ENCODE peak calls at places on chromosomes 1 and 21, in four cellular contexts. Y, S, R and U are unnamed samples.

GRCh38 chr1:15181564-15181963 is 28.0 kb downstream of the TMEM51 start:
- DNase-seq in Y (no peak), S (no peak), R (no peak), U (no peak)

GRCh38 chr1:62448221-62448933 is 11.5 kb downstream of the USP1 start:
- DNase-seq in Y (no peak), S (no peak), R (no peak), U (no peak)

GRCh38 chr1:39676951-39677350 is 5.0 kb upstream of the NT5C1A start:
- DNase-seq in Y (no peak), S (no peak), R (no peak), U (no peak)

GRCh38 chr1:55288245-55288644 is 73.1 kb upstream of the USP24 start:
- DNase-seq in Y (no peak), S (no peak), R (no peak), U (no peak)

GRCh38 chr1:2534775-2535387 is 4.8 kb upstream of the HES5 start:
- DNase-seq in Y (no peak), S (no peak), R (no peak), U (no peak)

GRCh38 chr1:6118415-6118814 is 61.7 kb downstream of the CHD5 start:
- DNase-seq in Y (no peak), S (no peak), R (no peak), U (no peak)

GRCh38 chr1:54572236-54572850 is 24.3 kb downstream of the ACOT11 start:
- DNase-seq in Y (no peak), S (peak), R (no peak), U (no peak)

GRCh38 chr1:223010552-223011229 is 132.4 kb downstream of the TLR5 start:
- DNase-seq in Y (no peak), S (peak), R (no peak), U (no peak)

GRCh38 chr21:17370263-17370662 is 142.6 kb upstream of the CXADR start:
- DNase-seq in Y (no peak), S (no peak), R (no peak), U (no peak)

GRCh38 chr1:41767534-41767933 is 151.2 kb downstream of the HIVEP3 start:
- DNase-seq in Y (no peak), S (no peak), R (no peak), U (no peak)

GRCh38 chr1:230594374-230594773 is 47.9 kb upstream of the COG2 start:
- DNase-seq in Y (no peak), S (no peak), R (no peak), U (no peak)

GRCh38 chr21:26471116-26471505 is 102.0 kb downstream of the CYYR1 start:
- DNase-seq in Y (no peak), S (no peak), R (no peak), U (no peak)

GRCh38 chr1:148161252-148161901 is 9.3 kb upstream of the NBPF11 start:
- DNase-seq in Y (no peak), S (no peak), R (no peak), U (no peak)

GRCh38 chr1:221494670-221495069 is 247.2 kb downstream of the DUSP10 start:
- DNase-seq in Y (no peak), S (no peak), R (no peak), U (no peak)

GRCh38 chr1:11777653-11778322 is 15.8 kb downstream of the C1orf167 start:
- DNase-seq in Y (no peak), S (no peak), R (no peak), U (no peak)

GRCh38 chr21:44018127-44018526 is 6.0 kb downstream of the TRAPPC10 start:
- DNase-seq in Y (no peak), S (no peak), R (no peak), U (no peak)

GRCh38 chr1:7856345-7856744 is 3.5 kb upstream of the UTS2 start:
- DNase-seq in Y (no peak), S (peak), R (no peak), U (no peak)

GRCh38 chr1:173509797-173510196 is 32.7 kb downstream of the PRDX6 start:
- DNase-seq in Y (no peak), S (no peak), R (no peak), U (no peak)

GRCh38 chr1:234398849-234399381 is 25.7 kb downstream of the COA6 start:
- DNase-seq in Y (no peak), S (no peak), R (no peak), U (no peak)

GRCh38 chr1:68826861-68827260 is 330.0 kb upstream of the DEPDC1 start:
- DNase-seq in Y (no peak), S (no peak), R (no peak), U (no peak)

GRCh38 chr1:197799271-197799670 is 24.0 kb upstream of the DENND1B start:
- DNase-seq in Y (no peak), S (no peak), R (no peak), U (no peak)

GRCh38 chr21:34072145-34073031 is 990 bp upstream of the MRPS6 start:
- DNase-seq in Y (no peak), S (no peak), R (no peak), U (no peak)

GRCh38 chr1:242184955-242185354 is 186.1 kb upstream of the MAP1LC3C start:
- DNase-seq in Y (no peak), S (no peak), R (no peak), U (no peak)

GRCh38 chr1:41514381-41514780 is 29.9 kb upstream of the EDN2 start:
- DNase-seq in Y (no peak), S (no peak), R (no peak), U (no peak)

GRCh38 chr1:46798820-46799219 is at the start of gene CYP4B1:
- DNase-seq in Y (no peak), S (no peak), R (no peak), U (no peak)

GRCh38 chr1:63916485-63917360 is 142.9 kb downstream of the ROR1 start:
- DNase-seq in Y (no peak), S (no peak), R (no peak), U (no peak)

GRCh38 chr1:97903626-97904025 is 17.2 kb downstream of the DPYD start:
- DNase-seq in Y (no peak), S (no peak), R (no peak), U (no peak)

GRCh38 chr1:29875557-29876028 is 639.3 kb downstream of the PTPRU start:
- DNase-seq in Y (no peak), S (no peak), R (no peak), U (no peak)

GRCh38 chr1:199463521-199464127 is 563.9 kb upstream of the NR5A2 start:
- DNase-seq in Y (no peak), S (peak), R (no peak), U (no peak)

GRCh38 chr1:82932727-82933126 is 1066.2 kb downstream of the TTLL7 start:
- DNase-seq in Y (no peak), S (no peak), R (no peak), U (no peak)

GRCh38 chr1:221344693-221345092 is 397.2 kb downstream of the DUSP10 start:
- DNase-seq in Y (no peak), S (no peak), R (no peak), U (no peak)

GRCh38 chr1:159752135-159752580 is 28.6 kb upstream of the DUSP23 start:
- DNase-seq in Y (no peak), S (no peak), R (no peak), U (peak)

GRCh38 chr1:220786337-220787068 is at the start of gene MTARC1:
- DNase-seq in Y (no peak), S (peak), R (peak), U (no peak)

GRCh38 chr1:1435094-1435903 is at the start of gene VWA1:
- DNase-seq in Y (peak), S (peak), R (no peak), U (peak)

GRCh38 chr1:215081566-215082531 is 688 bp upstream of the KCNK2 start:
- DNase-seq in Y (no peak), S (peak), R (no peak), U (no peak)

GRCh38 chr1:47569681-47570470 is 132.0 kb downstream of the FOXD2 start:
- DNase-seq in Y (no peak), S (peak), R (no peak), U (no peak)

DNA sequence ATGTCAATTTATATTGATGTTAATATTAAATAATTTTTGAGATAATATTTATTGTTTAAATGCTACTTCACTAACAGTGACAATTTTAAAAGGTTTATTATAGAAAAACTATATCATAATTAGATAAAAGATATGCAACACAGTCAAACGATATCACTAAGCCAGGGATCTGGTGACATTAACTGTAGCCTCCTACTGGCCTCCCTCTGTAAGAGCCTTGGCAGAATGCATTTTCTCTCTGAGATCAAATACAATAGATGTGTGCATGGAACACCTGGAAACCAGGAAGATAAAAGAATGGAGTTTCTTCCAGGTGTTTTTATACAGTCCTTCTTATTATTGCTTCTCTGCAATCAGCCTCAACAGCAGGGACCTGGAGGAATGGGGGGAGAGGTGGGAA is 1762.1 kb downstream of the BRINP3 start:
- DNase-seq in Y (no peak), S (peak), R (no peak), U (no peak)
- TF ChIP-seq CTCF in Y (no peak), S (peak), R (peak), U (no peak)

GRCh38 chr21:46459356-46460112 is 843 bp downstream of the DIP2A start:
- DNase-seq in Y (no peak), S (peak), R (peak), U (no peak)

GRCh38 chr21:46458315-46459023 is at the start of gene DIP2A:
- DNase-seq in Y (peak), S (peak), R (peak), U (peak)

GRCh38 chr21:46457801-46458314 is 833 bp upstream of the DIP2A start:
- DNase-seq in Y (peak), S (no peak), R (peak), U (no peak)

GRCh38 chr21:46456750-46457149 is 1.9 kb upstream of the DIP2A start:
- DNase-seq in Y (no peak), S (no peak), R (no peak), U (no peak)

GRCh38 chr21:46459024-46459355 is 299 bp downstream of the DIP2A start:
- DNase-seq in Y (no peak), S (no peak), R (no peak), U (no peak)
- TF ChIP-seq CTCF in Y (no peak), S (no peak), R (no peak), U (no peak)

GRCh38 chr1:163820748-163821147 is 499.0 kb downstream of the NUF2 start:
- DNase-seq in Y (no peak), S (no peak), R (no peak), U (no peak)
- TF ChIP-seq CTCF in Y (no peak), S (peak), R (no peak), U (no peak)

DNA sequence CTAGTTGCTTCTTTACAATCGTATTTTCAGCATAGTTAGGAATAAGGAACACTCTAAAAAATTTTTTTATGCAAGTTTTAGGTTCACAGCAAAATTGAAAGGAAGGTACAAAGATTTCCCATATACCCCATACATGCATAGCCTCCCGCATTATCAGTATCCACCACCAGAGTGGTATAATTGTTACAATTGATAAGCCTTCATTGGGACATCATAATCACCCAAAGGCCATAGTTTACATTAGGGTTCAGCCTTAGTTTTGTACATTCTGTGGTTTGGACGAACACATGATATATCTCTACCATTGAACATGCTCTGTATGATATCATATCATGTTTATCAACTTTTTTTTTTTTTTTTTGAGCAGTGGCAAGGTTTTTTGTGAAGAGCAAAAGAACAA is 180.0 kb downstream of the SDCCAG8 start:
- DNase-seq in Y (no peak), S (no peak), R (no peak), U (no peak)
- TF ChIP-seq CTCF in Y (no peak), S (no peak), R (no peak), U (no peak)

DNA sequence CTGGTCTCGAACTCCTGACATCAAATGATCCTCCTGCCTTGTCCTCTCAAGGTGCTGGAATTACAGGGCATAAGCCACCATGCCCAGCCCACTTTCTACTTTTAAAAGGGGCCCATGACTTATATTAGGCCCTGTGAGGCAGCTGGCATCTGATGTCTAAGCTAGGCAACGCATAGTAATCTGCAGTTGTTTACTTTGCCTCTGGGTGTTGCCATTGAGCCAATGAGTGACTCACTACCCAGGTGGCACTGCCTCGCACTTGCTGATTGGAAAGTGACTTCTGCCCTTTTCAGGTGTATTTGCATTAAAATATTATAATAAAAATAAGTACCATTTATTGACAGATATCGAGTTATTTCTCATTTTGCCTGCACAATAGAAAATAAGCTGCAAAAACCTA is 84.9 kb downstream of the KIF14 start:
- DNase-seq in Y (peak), S (peak), R (no peak), U (no peak)
- TF ChIP-seq CTCF in Y (peak), S (peak), R (no peak), U (no peak)

DNA sequence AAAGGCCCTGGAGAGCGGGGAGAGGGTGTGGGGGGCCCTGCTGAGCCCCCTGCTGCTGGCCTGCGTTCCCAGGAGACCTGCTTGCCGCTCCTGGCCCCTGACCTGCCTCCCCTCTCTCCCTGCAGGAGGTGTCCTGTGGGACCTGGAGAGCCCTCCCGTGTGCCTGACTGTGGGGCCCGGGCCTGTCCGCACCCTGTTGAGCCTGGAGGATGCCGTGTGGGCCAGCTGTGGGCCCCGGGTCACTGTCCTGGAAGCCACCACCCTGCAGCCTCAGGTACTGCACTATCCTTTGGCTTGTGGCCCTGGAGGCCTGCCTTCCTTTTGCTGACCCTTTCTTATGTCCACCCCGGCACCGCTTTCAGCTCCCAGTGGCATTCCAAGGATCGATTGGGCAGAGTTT is 90.8 kb upstream of the ACTL8 start:
- DNase-seq in Y (no peak), S (no peak), R (no peak), U (no peak)
- TF ChIP-seq CTCF in Y (no peak), S (no peak), R (peak), U (no peak)

GRCh38 chr1:65955071-65955470 is 162.4 kb downstream of the PDE4B start:
- DNase-seq in Y (no peak), S (peak), R (no peak), U (no peak)

GRCh38 chr1:65963161-65963888 is 170.6 kb downstream of the PDE4B start:
- DNase-seq in Y (no peak), S (no peak), R (no peak), U (no peak)

GRCh38 chr1:65955503-65955902 is 162.8 kb downstream of the PDE4B start:
- DNase-seq in Y (no peak), S (no peak), R (no peak), U (no peak)

GRCh38 chr1:65959896-65960295 is 167.2 kb downstream of the PDE4B start:
- DNase-seq in Y (no peak), S (no peak), R (no peak), U (no peak)

DNA sequence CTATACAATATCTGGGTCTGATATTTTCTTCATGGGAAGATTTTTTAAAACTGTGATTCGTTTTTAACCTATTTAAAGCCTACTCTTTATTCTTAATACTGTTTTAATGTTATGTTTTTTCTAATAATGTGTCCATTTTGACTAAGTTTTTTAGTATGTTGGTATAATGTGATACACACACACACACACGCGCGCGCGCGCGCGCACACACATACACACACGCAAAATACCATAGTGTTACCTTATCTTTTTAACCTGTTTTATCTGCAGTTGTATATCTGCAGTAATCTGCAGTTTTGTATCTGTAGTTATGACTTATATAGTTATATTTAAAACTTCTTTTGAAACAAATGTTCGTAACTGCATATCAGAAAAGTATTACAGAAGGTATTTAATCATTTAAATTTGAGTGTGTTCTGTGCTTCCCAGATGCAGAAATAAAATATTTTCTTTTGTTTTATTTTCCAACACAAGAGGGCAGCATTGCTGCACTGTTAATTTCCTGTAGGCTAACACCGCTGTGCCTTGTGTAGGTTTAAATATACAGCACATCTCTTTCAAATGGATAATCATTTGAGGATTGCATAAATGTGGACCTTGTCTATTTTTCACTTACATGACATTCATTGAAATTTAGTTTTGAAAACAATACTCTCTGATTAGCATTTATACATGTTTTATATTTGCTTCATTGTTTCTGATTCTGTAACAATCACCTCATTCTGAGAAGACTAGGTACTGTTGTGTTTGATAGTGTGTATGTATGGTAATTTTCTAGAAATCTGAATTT is 166.1 kb downstream of the PDE4B start:
- DNase-seq in Y (peak), S (peak), R (no peak), U (no peak)
- TF ChIP-seq CTCF in Y (peak), S (peak), R (peak), U (no peak)